ENCODE peak calls at places on chromosomes 16 and 17, in five cellular contexts. B is lung; I is CD8-positive, alpha-beta T cell; N is astrocyte; C is Panc1. M is an unnamed sample. For H3K4me1, the result is how much of the 10 kb centered on the place peaks cover.

GRCh38 chr16:66250686-66251405 is 115.6 kb upstream of the CDH5 start:
- DNase-seq in B (peak), I (no peak), N (peak), C (no peak), M (peak)

GRCh38 chr16:87240211-87241134 is 76.7 kb downstream of the C16orf95 start:
- DNase-seq in B (no peak), I (no peak), N (peak), C (no peak), M (peak)

GRCh38 chr17:1918346-1919021 is 88.7 kb downstream of the RPA1 start:
- DNase-seq in B (no peak), I (no peak), N (no peak), C (no peak), M (no peak)

GRCh38 chr17:63439682-63440081 is 6.4 kb downstream of the CYB561 start:
- DNase-seq in B (no peak), I (no peak), N (peak), C (no peak), M (peak)

GRCh38 chr16:77581706-77582105 is 140.6 kb upstream of the NUDT7 start:
- DNase-seq in B (no peak), I (no peak), N (peak), C (no peak), M (no peak)

GRCh38 chr17:39845052-39845976 is 18.8 kb downstream of the IKZF3 start:
- DNase-seq in B (no peak), I (no peak), N (no peak), C (no peak), M (no peak)

GRCh38 chr17:76445697-76446448 is 7.1 kb downstream of the UBE2O start:
- DNase-seq in B (no peak), I (no peak), N (no peak), C (no peak), M (no peak)

GRCh38 chr16:80752563-80752962 is 51.8 kb downstream of the CDYL2 start:
- DNase-seq in B (no peak), I (no peak), N (no peak), C (no peak), M (no peak)

GRCh38 chr17:51650202-51650601 is 389.9 kb downstream of the UTP18 start:
- DNase-seq in B (no peak), I (no peak), N (no peak), C (no peak), M (no peak)

GRCh38 chr17:41750866-41751265 is 16.4 kb upstream of the HAP1 start:
- DNase-seq in B (no peak), I (no peak), N (no peak), C (no peak), M (peak)

GRCh38 chr17:74960739-74961342 is 11.7 kb downstream of the HID1 start:
- DNase-seq in B (peak), I (no peak), N (peak), C (no peak), M (peak)

GRCh38 chr17:71527311-71527710 is 593.5 kb upstream of the SOX9 start:
- DNase-seq in B (no peak), I (no peak), N (peak), C (no peak), M (no peak)

GRCh38 chr16:67951485-67951884 is 7.6 kb upstream of the LCAT start:
- DNase-seq in B (no peak), I (no peak), N (no peak), C (no peak), M (no peak)

GRCh38 chr17:7496470-7497227 is 12.5 kb downstream of the POLR2A start:
- DNase-seq in B (no peak), I (no peak), N (no peak), C (no peak), M (no peak)

DNA sequence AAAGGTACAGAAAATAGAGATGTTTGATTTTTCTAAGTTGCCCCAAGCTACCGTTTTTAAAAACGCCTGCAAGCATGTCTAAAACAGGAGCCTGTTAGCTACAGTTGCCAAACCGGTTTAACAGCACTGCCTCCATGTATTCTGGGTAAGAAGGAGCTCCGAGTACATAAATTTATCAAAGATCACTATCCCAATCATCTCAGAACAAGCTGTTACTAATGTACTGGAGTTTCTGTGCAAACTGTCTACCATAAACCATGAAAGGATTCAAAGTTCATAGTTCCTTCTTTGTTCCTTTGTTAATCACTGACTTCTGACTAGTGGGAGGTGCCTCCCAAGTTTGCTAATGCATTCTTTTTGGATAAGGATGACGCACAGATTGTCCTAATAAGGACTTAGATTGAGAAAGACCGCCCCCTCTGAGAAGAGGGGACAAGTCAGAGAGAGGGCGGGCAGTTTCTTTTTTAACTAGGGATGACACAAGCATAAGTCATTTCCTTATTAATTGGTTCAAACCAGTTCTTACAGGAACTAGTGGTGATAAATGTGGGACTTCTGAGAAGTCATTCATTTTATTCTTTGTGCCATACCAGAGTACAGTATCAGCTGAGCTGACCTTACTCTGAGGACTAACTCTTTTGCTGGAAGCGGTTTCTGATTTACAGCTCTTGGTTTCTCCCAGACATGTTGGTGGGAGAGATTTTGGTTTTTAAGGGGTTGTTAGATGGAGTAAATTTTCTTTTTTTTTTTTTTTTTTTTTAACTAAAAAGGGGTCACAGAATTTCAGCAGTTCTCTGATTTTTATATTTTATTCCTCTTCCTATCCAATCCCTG is 55.2 kb downstream of the TUBD1 start:
- DNase-seq in B (peak), I (no peak), N (peak), C (peak), M (peak)
- TF ChIP-seq CTCF in B (no peak), I (no peak), N (no peak), C (no peak), M (no peak)

GRCh38 chr16:85865-86264 is 7.8 kb downstream of the MPG start:
- DNase-seq in B (no peak), I (no peak), N (no peak), C (no peak), M (peak)

GRCh38 chr16:89391-90302 is 11.6 kb downstream of the MPG start:
- DNase-seq in B (no peak), I (no peak), N (no peak), C (no peak), M (peak)

GRCh38 chr16:86483-86952 is 8.5 kb downstream of the MPG start:
- DNase-seq in B (no peak), I (no peak), N (no peak), C (no peak), M (peak)

GRCh38 chr16:91484-91883 is 13.5 kb downstream of the MPG start:
- DNase-seq in B (no peak), I (no peak), N (no peak), C (no peak), M (peak)

GRCh38 chr16:88613-89012 is 10.6 kb downstream of the MPG start:
- DNase-seq in B (no peak), I (no peak), N (no peak), C (no peak), M (peak)
- H3K4me1 ChIP-seq in B (under half), I (under half), N (under half), C (under half), M (under half)

GRCh38 chr16:1983544-1984346 is at the start of gene GFER:
- DNase-seq in B (peak), I (peak), N (peak), C (no peak), M (peak)
- TF ChIP-seq CTCF in B (peak), I (no peak), N (no peak), C (peak), M (peak)

DNA sequence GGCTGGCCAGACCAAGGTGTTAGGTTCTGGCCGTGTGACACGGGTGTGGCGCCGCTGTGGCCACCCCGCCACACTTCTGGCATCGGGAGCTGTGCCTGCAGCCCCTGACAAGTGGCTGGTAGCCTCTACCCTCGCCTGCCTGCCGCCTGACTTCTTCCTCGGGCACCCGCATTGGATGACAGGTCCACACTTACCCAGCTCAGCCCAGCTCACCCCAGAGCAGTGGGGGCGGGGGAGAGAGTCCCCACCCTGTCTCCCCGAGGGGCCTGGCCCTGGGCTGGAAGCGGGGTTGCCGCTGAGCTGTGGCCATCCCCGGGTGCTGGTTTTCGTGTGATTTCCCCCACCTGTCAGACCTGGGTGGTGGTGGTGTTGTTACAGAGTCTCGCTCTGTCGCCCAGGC is 53.9 kb upstream of the ACSF3 start:
- DNase-seq in B (no peak), I (no peak), N (no peak), C (no peak), M (peak)
- H3K4me1 ChIP-seq in B (under half), I (under half), N (under half), C (under half), M (under half)

DNA sequence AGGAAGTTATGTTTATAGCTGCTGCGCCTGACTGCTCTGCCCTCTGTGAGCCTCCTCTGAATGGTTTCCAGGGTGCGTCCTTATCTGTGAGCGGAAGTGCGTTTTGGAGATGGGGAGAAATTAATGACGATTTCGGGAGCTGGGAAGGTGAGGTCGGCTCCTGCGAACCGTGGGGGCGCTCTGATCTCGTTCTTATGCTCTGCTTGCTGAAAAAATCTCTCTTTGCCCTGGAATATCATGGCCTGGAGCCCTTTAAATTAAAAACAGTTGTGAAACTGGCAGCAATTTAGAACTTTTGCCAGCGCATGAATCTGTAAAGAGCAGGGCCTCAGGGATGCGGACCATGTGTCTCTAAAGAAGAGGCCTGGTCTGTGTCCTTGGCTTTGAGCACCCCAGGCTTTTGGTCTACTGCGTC is 135.8 kb upstream of the ZFHX3 start:
- DNase-seq in B (no peak), I (no peak), N (no peak), C (no peak), M (no peak)
- TF ChIP-seq CTCF in B (no peak), I (no peak), N (no peak), C (no peak), M (no peak)

GRCh38 chr17:3961564-3962047 is 2.6 kb downstream of the ATP2A3 start:
- DNase-seq in B (no peak), I (no peak), N (no peak), C (no peak), M (peak)
- H3K4me1 ChIP-seq in B (under half), I (half or more), N (under half), C (under half), M (under half)

GRCh38 chr17:36755586-36755985 is 154.2 kb downstream of the MRM1 start:
- DNase-seq in B (peak), I (no peak), N (no peak), C (no peak), M (no peak)
- TF ChIP-seq CTCF in B (no peak), I (peak), N (no peak), C (peak), M (peak)

DNA sequence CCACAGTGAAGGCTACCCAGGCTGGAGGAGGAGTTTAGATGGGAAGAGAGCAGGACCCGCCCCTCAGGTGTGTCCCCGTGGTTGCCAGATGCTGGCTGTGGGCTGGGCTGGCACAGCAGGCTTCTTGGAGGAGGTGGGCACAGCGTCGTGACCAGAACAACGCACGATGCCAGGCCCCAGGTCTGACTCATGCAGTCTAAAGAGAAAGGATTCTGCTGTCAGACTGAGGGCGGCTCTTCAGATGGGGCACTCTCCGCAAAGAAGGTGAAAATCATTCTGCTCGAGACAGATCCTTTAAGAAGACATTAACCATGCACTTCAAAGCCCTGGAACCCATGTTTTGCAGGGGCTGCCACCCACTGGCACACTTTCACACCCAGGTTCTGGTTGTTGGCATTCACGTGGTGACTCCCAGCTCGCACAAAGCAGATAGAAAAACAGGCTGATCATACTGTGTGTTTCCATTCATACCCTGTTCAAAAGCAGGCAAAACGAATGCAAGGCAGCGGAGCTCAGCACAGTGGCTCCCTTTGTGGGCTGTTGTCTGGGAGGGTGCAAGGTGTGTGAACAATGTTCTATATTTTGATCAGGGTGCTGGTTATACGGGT is 19.0 kb downstream of the CACNG4 start:
- DNase-seq in B (no peak), I (no peak), N (no peak), C (no peak), M (no peak)
- H3K4me1 ChIP-seq in B (under half), I (under half), N (under half), C (under half), M (under half)

DNA sequence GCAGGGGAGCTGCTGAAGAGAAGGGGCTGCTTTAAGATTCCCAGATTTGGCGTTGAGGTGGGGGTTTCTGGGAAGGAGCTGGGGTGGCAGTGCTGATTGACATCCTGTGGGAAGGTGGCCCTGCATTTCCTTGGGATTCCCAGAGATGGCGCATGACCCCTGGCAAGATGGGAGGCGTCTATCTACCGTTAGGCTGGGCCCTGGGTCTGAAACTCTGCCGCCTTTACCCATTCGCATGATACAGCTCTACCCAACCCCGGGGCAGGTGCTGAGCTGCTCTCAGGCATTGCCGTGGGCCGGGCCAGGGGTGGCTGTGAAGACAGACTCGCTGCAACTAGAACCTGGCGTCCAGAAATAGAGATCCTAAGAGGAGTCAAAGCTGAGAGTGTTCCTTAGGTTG is 9.9 kb upstream of the MVD start:
- DNase-seq in B (no peak), I (no peak), N (no peak), C (no peak), M (peak)
- TF ChIP-seq CTCF in B (no peak), I (no peak), N (peak), C (no peak), M (peak)

M was measured in osteoblast.